ENCODE peak calls at places on chromosomes 1 and 21, in four cellular contexts. B is GM12865, A is breast epithelium, O is IMR-90. M is an unnamed sample.

GRCh38 chr1:32005522-32005921 is 8.1 kb upstream of the KHDRBS1 start:
- DNase-seq in B (peak; percentile 64), A (no peak), O (no peak), M (no peak)

GRCh38 chr1:22447581-22448215 is 4.0 kb upstream of the ZBTB40 start:
- DNase-seq in B (no peak), A (no peak), O (peak; percentile 78), M (no peak)

GRCh38 chr1:50970927-50971582 is 1.0 kb downstream of the CDKN2C start:
- DNase-seq in B (no peak), A (no peak), O (no peak), M (no peak)

GRCh38 chr1:37726191-37726590 is 33.9 kb downstream of the CDCA8 start:
- DNase-seq in B (no peak), A (no peak), O (no peak), M (no peak)

GRCh38 chr1:101438359-101438758 is 201.5 kb downstream of the S1PR1 start:
- DNase-seq in B (peak; percentile 82), A (no peak), O (peak; percentile 2), M (no peak)

GRCh38 chr21:33022489-33022827 is 3.3 kb upstream of the OLIG2 start:
- DNase-seq in B (no peak), A (no peak), O (no peak), M (no peak)

GRCh38 chr1:197557302-197557701 is 218.0 kb downstream of the DENND1B start:
- DNase-seq in B (no peak), A (no peak), O (peak; percentile 45), M (no peak)

GRCh38 chr1:38370716-38371504 is 324.3 kb upstream of the POU3F1 start:
- DNase-seq in B (no peak), A (no peak), O (no peak), M (no peak)

GRCh38 chr1:168004531-168004930 is 67.7 kb upstream of the MPC2 start:
- DNase-seq in B (no peak), A (no peak), O (no peak), M (no peak)

GRCh38 chr1:94324168-94324544 is 86.8 kb upstream of the ARHGAP29 start:
- DNase-seq in B (no peak), A (no peak), O (peak; percentile 30), M (no peak)

GRCh38 chr1:72283204-72284083 is 1.1 kb upstream of the NEGR1 start:
- DNase-seq in B (peak; percentile 1), A (peak; percentile 54), O (peak; percentile 67), M (peak; percentile 58)

GRCh38 chr1:247415423-247416361 is at the start of gene NLRP3:
- DNase-seq in B (peak; percentile 13), A (no peak), O (no peak), M (no peak)

GRCh38 chr21:34892196-34892595 is 156.9 kb downstream of the RUNX1 start:
- DNase-seq in B (no peak), A (no peak), O (peak; percentile 45), M (no peak)

GRCh38 chr1:60874703-60875102 is 207.7 kb upstream of the NFIA start:
- DNase-seq in B (no peak), A (no peak), O (peak; percentile 16), M (no peak)

GRCh38 chr1:21152423-21153100 is 24.1 kb downstream of the EIF4G3 start:
- DNase-seq in B (no peak), A (no peak), O (peak; percentile 38), M (no peak)

GRCh38 chr1:115041654-115042053 is 12.0 kb downstream of the TSHB start:
- DNase-seq in B (no peak), A (no peak), O (no peak), M (no peak)

GRCh38 chr1:203325004-203325417 is 19.7 kb downstream of the BTG2 start:
- DNase-seq in B (peak; percentile 94), A (no peak), O (no peak), M (no peak)

GRCh38 chr1:156772728-156773497 is 5.6 kb downstream of the PRCC start:
- DNase-seq in B (no peak), A (no peak), O (no peak), M (no peak)

GRCh38 chr1:98059616-98060015 is 138.8 kb upstream of the DPYD start:
- DNase-seq in B (no peak), A (no peak), O (peak; percentile 57), M (no peak)

GRCh38 chr1:62337785-62338631 is 18.8 kb upstream of the KANK4 start:
- DNase-seq in B (no peak), A (no peak), O (no peak), M (no peak)

GRCh38 chr1:11169202-11169601 is 20.0 kb upstream of the ANGPTL7 start:
- DNase-seq in B (no peak), A (no peak), O (no peak), M (no peak)

GRCh38 chr1:145963218-145964019 is 956 bp downstream of the ANKRD34A start:
- DNase-seq in B (no peak), A (no peak), O (peak; percentile 85), M (no peak)

GRCh38 chr1:43440358-43440757 is 13.4 kb downstream of the HYI start:
- DNase-seq in B (no peak), A (no peak), O (no peak), M (no peak)

GRCh38 chr1:67801903-67802302 is 31.4 kb downstream of the GNG12 start:
- DNase-seq in B (no peak), A (no peak), O (no peak), M (no peak)

GRCh38 chr1:1084372-1085170 is 10.5 kb upstream of the RNF223 start:
- DNase-seq in B (no peak), A (no peak), O (no peak), M (peak; percentile 14)

GRCh38 chr1:10818262-10819197 is 22.1 kb upstream of the CASZ1 start:
- DNase-seq in B (no peak), A (no peak), O (no peak), M (no peak)

DNA sequence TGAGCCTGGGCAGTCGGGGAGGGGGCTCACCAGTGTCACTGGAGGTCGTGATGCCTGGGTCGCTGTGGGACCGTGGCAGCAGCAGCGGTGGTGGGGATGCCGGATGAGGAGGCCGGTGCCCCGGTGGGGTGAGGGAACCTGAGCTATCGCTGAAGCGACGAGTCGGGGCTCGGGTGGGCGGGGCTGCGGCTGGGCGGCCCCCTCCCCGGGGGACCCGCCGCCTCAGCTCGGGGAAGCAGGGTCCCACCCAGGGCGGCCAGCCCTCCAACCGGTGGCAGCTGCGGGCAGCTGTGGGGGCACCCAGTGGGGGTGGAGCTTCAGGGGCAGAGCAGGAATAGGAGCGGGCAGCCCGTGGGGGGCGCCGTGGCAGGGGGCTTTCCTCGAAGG is 5.0 kb downstream of the ENTREP3 start:
- DNase-seq in B (no peak), A (no peak), O (no peak), M (no peak)
- TF ChIP-seq CTCF in B (no peak), A (no peak), O (no peak), M (no peak)

GRCh38 chr21:45496968-45497845 is 45.0 kb downstream of the SLC19A1 start:
- DNase-seq in B (no peak), A (no peak), O (no peak), M (no peak)

GRCh38 chr21:45494135-45494850 is 47.9 kb downstream of the SLC19A1 start:
- DNase-seq in B (no peak), A (no peak), O (no peak), M (no peak)

GRCh38 chr21:45496151-45496967 is 45.9 kb downstream of the SLC19A1 start:
- DNase-seq in B (no peak), A (no peak), O (no peak), M (no peak)

GRCh38 chr21:45493401-45494001 is 48.7 kb downstream of the SLC19A1 start:
- DNase-seq in B (no peak), A (no peak), O (no peak), M (no peak)

DNA sequence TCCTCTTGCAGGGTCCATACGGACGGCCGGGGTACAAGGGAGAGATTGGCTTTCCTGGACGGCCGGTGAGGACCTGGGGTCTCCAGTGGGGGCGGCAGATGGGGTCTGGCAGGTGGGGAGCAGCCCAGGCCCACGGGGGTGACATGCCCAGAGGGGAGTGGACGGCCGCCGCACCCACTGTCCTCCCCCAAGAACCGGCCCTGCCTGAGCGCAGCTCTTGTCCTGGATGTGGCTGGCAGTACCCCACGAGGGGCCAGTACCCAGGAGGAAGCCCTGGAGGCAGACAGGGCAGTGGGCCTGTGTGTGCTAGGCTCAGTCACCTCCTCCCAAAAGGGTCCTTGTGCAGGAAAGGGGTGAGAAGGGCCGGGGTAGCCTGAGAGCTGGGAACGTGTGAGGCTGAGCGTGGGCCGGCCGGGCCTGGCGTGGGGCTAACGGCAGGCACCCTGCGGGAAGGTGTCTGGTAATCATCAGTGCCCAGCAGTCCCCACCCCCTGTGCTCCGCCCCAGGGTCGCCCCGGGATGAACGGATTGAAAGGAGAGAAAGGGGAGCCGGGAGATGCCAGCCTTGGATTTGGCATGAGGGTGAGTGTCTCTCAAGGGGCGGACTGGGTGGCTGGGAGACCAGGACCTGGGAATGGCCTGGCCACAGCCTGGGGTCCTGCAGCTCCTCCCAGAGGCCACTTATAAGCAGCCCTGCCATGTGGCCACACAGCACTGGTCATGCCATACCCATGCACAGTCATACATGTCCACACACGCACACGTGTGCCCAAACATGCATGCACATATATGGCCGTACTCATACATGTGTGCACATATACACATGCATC is 47.2 kb downstream of the SLC19A1 start:
- DNase-seq in B (no peak), A (no peak), O (no peak), M (no peak)
- TF ChIP-seq CTCF in B (no peak), A (no peak), O (no peak), M (no peak)

DNA sequence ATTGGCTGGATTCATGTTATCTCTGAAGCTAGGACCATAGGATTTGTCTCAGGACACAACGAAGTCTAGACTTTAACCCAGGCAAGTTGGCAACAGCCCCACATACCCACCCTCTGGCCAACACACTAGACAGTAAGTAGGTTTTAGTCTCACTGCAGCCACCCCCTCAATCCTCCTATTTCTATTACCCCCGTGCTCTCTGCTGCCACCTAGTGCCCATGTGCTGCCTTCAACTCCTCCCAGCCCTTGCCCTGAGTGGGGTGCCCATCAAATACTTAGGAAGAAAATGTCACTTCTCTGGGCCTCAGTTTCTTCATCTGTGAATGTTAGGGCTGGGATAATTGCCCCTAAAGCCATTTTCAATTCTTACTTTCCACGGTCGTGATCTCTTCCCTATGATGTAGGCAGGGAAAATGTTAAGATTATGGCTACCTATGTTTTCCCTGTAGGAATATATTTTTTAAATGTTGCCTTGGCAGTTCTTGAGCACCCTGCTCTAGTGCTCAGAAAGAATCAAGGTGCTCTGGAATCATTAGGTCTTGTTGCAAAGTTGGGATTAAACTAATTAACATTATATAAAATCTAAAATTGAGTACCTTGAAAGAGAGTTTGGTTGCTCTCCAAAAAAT is 213.0 kb downstream of the LMX1A start:
- DNase-seq in B (peak; percentile 26), A (no peak), O (no peak), M (no peak)
- TF ChIP-seq CTCF in B (peak; percentile 66), A (no peak), O (peak; percentile 31), M (peak; percentile 47)

GRCh38 chr1:242133351-242133750 is 134.5 kb upstream of the MAP1LC3C start:
- DNase-seq in B (no peak), A (no peak), O (no peak), M (no peak)

GRCh38 chr1:242132446-242132845 is 133.5 kb upstream of the MAP1LC3C start:
- DNase-seq in B (no peak), A (no peak), O (no peak), M (no peak)

GRCh38 chr1:242129103-242129502 is 130.2 kb upstream of the MAP1LC3C start:
- DNase-seq in B (peak; percentile 30), A (no peak), O (no peak), M (no peak)
- TF ChIP-seq CTCF in B (peak; percentile 16), A (no peak), O (no peak), M (no peak)

GRCh38 chr21:29166333-29166732 is 35.9 kb downstream of the MAP3K7CL start:
- DNase-seq in B (no peak), A (no peak), O (no peak), M (no peak)
- TF ChIP-seq CTCF in B (no peak), A (no peak), O (no peak), M (no peak)

M was measured in mesothelial cell of epicardium.